ENCODE peak calls at places on chromosomes 6 and 20, in nine cellular contexts. Z is esophagus squamous epithelium, W is psoas muscle, X is thoracic aorta, P is BJ, B is PC-3, M is tibial artery, N is HL-60, Q is GM12878. O is an unnamed sample. For H3K27me3, the result is how much of the 10 kb centered on the place peaks cover.

GRCh38 chr6:53630533-53631269 is 34.9 kb downstream of the KLHL31 start:
- DNase-seq in Z (no peak), N (no peak), Q (no peak), X (no peak), B (no peak), W (no peak), M (no peak), P (no peak), O (no peak)

GRCh38 chr6:136404627-136405310 is 115.1 kb upstream of the BCLAF1 start:
- DNase-seq in P (no peak), Q (no peak), M (no peak), B (no peak), W (no peak), X (no peak), N (no peak), Z (no peak), O (no peak)

GRCh38 chr20:43731469-43731868 is 4.7 kb upstream of the GTSF1L start:
- DNase-seq in Q (no peak), P (peak), W (no peak), X (no peak), Z (no peak), M (no peak), N (no peak), B (peak), O (no peak)

GRCh38 chr6:96460052-96460700 is 61.4 kb upstream of the UFL1 start:
- DNase-seq in B (no peak), Z (no peak), X (no peak), N (no peak), Q (no peak), W (no peak), P (no peak), M (no peak), O (no peak)

GRCh38 chr6:12572884-12573824 is 143.4 kb upstream of the PHACTR1 start:
- DNase-seq in N (no peak), Z (no peak), B (peak), W (no peak), P (peak), X (no peak), Q (no peak), M (no peak), O (no peak)

GRCh38 chr6:151292974-151293373 is 53.2 kb downstream of the AKAP12 start:
- DNase-seq in N (no peak), Z (no peak), P (peak), X (no peak), W (no peak), Q (no peak), B (no peak), M (no peak), O (no peak)

GRCh38 chr6:125678601-125679000 is 70.8 kb upstream of the HEY2 start:
- DNase-seq in B (no peak), X (no peak), W (no peak), Q (no peak), N (no peak), P (no peak), Z (no peak), M (no peak), O (no peak)

GRCh38 chr20:63215101-63216040 is 560 bp downstream of the YTHDF1 start:
- DNase-seq in X (no peak), B (peak), P (no peak), N (no peak), W (no peak), M (no peak), Q (no peak), Z (no peak), O (peak)

GRCh38 chr6:43014434-43014909 is 423 bp downstream of the KLHDC3 start:
- DNase-seq in N (no peak), W (no peak), B (no peak), P (no peak), Z (no peak), X (no peak), M (no peak), Q (no peak), O (peak)

GRCh38 chr20:16476032-16476431 is 97.2 kb downstream of the KIF16B start:
- DNase-seq in M (no peak), P (peak), Z (no peak), B (peak), W (no peak), N (no peak), X (no peak), Q (peak), O (peak)

GRCh38 chr6:89289710-89290109 is 25.4 kb downstream of the GABRR2 start:
- DNase-seq in P (no peak), N (no peak), M (no peak), Z (no peak), B (no peak), W (no peak), Q (no peak), X (no peak), O (no peak)
- H3K27me3 ChIP-seq in P (under half), N (under half), M (under half), Z (under half), B (under half), W (under half), Q (under half), X (under half), O (under half)

DNA sequence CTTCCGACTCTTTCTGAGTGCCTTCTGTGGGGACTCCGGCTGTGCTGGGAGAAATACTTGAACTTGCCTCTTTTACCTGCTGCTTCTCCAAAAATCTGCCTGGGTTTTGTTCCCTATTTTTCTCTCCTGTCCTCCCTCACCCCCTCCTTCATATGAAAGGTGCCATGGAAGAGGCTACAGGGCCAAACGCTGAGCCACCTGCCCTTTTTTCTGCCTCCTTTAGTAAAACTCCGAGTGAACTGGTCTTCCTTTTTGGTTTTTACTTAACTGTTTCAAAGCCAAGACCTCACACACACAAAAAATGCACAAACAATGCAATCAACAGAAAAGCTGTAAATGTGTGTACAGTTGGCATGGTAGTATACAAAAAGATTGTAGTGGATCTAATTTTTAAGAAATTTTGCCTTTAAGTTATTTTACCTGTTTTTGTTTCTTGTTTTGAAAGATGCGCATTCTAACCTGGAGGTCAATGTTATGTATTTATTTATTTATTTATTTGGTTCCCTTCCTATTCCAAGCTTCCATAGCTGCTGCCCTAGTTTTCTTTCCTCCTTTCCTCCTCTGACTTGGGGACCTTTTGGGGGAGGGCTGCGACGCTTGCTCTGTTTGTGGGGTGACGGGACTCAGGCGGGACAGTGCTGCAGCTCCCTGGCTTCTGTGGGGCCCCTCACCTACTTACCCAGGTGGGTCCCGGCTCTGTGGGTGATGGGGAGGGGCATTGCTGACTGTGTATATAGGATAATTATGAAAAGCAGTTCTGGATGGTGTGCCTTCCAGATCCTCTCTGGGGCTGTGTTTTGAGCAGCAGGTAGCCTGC is 4.8 kb downstream of the PIM1 start:
- DNase-seq in X (no peak), Z (no peak), P (no peak), W (no peak), M (no peak), B (no peak), Q (no peak), N (no peak), O (no peak)
- H3K4me3 ChIP-seq in X (peak), Z (peak), P (no peak), W (peak), M (no peak), B (no peak), Q (no peak), N (no peak), O (no peak)

DNA sequence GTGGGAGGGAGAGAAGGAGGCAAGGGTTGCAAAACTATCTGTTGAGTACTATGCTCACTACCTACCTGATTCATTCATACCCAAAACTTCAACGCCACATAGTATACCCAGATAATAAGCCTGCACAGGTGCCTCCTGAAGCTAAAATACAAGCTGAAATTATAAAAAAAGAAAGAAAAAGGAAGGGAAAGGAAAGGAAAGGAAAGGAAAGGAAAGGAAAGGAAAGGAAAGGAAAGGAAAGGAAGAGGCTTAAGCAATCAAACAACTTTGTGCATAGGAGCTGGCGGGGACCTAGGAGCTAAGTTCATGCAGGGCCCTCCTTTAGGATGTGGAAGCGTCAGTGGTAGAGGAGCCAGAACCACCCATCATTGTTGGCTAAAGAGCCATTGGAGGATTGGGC is 108.9 kb upstream of the SYNDIG1 start:
- DNase-seq in W (no peak), P (no peak), Z (no peak), Q (no peak), N (no peak), X (no peak), M (no peak), B (no peak), O (no peak)
- H3K27me3 ChIP-seq in W (under half), P (under half), Z (under half), Q (under half), N (under half), X (under half), M (under half), B (half or more), O (under half)

GRCh38 chr6:16130932-16131387 is 2.1 kb downstream of the MYLIP start:
- DNase-seq in X (no peak), Z (no peak), Q (peak), W (no peak), P (no peak), M (no peak), B (peak), N (peak), O (peak)

GRCh38 chr6:16135078-16135477 is 6.2 kb downstream of the MYLIP start:
- DNase-seq in X (no peak), B (no peak), N (no peak), Z (no peak), Q (no peak), W (no peak), M (no peak), P (no peak), O (no peak)

GRCh38 chr6:16130437-16130891 is 1.6 kb downstream of the MYLIP start:
- DNase-seq in W (no peak), P (no peak), Z (no peak), M (no peak), X (no peak), Q (no peak), B (peak), N (no peak), O (no peak)

GRCh38 chr6:16134430-16134829 is 5.5 kb downstream of the MYLIP start:
- DNase-seq in Z (no peak), P (no peak), N (no peak), Q (no peak), B (no peak), M (no peak), W (no peak), X (no peak), O (no peak)

DNA sequence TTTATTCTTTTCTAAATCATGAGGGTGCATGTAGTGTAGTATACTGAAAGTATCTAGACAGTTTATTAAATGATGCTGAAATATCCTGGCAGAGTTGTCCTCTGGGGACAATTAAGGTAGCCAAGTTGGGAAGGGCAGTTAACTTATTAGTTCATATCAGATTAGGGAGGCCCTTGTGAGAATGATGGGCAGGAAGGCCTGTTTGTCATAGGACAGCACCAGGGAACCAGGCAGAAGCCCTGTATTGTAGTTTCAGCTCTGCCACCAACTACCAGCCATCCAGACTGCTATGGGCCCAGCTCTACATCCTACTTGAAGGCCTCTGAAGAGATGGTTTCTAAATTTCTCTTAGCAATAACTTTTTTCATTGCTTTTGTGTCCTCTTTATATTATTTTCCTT is 4.0 kb downstream of the MYLIP start:
- DNase-seq in N (no peak), Q (no peak), W (no peak), M (no peak), B (no peak), Z (no peak), X (no peak), P (no peak), O (no peak)
- H3K4me3 ChIP-seq in N (no peak), Q (peak), W (peak), M (peak), B (peak), Z (no peak), X (peak), P (no peak), O (peak)

DNA sequence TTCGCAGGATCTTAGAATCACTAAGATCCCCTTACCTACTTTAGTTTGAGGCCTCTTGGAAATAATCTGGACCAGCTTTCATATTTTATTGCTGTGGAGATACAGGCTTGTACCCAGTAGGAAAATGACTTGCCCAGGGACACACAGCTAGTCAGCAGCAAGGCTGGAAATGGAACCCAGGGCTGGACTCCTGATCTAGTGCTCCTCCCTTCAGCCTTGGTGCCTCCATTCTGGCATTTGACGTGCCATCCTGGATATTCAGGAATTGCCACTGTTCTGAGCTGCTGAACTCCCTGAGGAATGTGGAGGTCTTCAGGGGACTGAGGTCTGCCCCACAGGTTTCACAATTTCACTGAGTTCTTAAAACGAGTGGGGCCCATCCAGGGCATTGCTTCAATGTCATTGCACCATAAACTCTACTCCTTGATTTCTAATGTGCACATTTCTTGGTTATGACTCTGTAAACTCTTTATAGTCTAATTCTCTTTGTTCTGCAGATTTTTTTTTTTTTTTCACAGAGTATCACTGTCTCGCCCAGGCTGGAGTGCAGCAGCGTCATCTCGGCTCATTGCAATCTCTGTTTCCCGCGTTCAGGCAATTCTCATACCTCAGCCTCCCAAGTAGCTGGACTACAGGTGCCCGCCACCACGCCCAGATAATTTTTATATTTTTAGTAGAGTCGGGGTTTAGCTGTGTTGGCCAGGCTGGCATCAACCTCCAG is 26.7 kb upstream of the CDKN1A start:
- DNase-seq in Q (no peak), M (no peak), P (no peak), N (no peak), X (no peak), W (no peak), B (no peak), Z (no peak), O (no peak)
- H3K27me3 ChIP-seq in Q (under half), M (under half), P (under half), N (under half), X (under half), W (under half), B (under half), Z (under half), O (under half)

O was measured in HAP-1.